ENCODE peak calls at places on chromosomes 16 and 17, in four cellular contexts. One of them, this sample, is unnamed.

GRCh38 chr17:49742256-49742655 is 21.7 kb downstream of the FAM117A start:
- DNase-seq in adipocyte: peak; percentile 14
- DNase-seq in thoracic aorta: no peak
- DNase-seq in psoas muscle: no peak
- DNase-seq in this sample: no peak

GRCh38 chr16:67199011-67199807 is at the start of gene ELMO3:
- DNase-seq in adipocyte: no peak
- DNase-seq in thoracic aorta: no peak
- DNase-seq in psoas muscle: no peak
- DNase-seq in this sample: no peak

GRCh38 chr16:11682655-11683096 is 14.4 kb downstream of the SNN start:
- DNase-seq in adipocyte: peak; percentile 63
- DNase-seq in thoracic aorta: no peak
- DNase-seq in psoas muscle: no peak
- DNase-seq in this sample: no peak

GRCh38 chr17:40025991-40026815 is 11.0 kb downstream of the CSF3 start:
- DNase-seq in adipocyte: no peak
- DNase-seq in thoracic aorta: no peak
- DNase-seq in psoas muscle: no peak
- DNase-seq in this sample: no peak

GRCh38 chr17:36500745-36501225 is 14.3 kb downstream of the ZNHIT3 start:
- DNase-seq in adipocyte: no peak
- DNase-seq in thoracic aorta: no peak
- DNase-seq in psoas muscle: no peak
- DNase-seq in this sample: no peak

GRCh38 chr16:88405325-88406060 is 22.7 kb downstream of the ZNF469 start:
- DNase-seq in adipocyte: no peak
- DNase-seq in thoracic aorta: no peak
- DNase-seq in psoas muscle: peak; percentile 55
- DNase-seq in this sample: peak; percentile 74

GRCh38 chr16:12228607-12229499 is 252.3 kb downstream of the SNX29 start:
- DNase-seq in adipocyte: peak; percentile 82
- DNase-seq in thoracic aorta: no peak
- DNase-seq in psoas muscle: peak; percentile 31
- DNase-seq in this sample: no peak

GRCh38 chr17:80996422-80997305 is 5.0 kb downstream of the CHMP6 start:
- DNase-seq in adipocyte: no peak
- DNase-seq in thoracic aorta: peak; percentile 1
- DNase-seq in psoas muscle: no peak
- DNase-seq in this sample: no peak

DNA sequence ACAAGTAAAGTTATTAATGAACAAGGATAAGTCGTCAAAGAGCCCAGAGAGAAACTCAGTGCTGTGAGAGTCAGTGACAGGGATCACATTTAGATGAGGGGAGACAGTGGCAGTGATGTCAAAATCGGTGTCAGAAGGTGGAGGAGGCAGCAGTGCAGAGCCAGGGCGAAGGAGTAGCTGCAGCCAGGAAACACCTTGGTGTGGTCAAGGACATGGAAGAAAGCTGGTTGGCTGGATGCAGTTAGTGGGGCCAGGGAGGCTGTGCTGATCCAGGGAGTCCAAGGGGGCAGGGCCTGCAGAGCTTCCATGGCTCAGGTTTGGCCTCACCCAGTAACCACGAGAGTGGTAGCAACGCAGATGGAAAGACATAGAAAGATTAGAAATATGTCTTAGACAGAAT is 50.7 kb upstream of the ADORA2B start:
- DNase-seq in adipocyte: no peak
- DNase-seq in thoracic aorta: no peak
- DNase-seq in psoas muscle: no peak
- DNase-seq in this sample: no peak
- H3K4me3 ChIP-seq in adipocyte: no peak overlapping the region
- H3K4me3 ChIP-seq in thoracic aorta: no peak overlapping the region
- H3K4me3 ChIP-seq in psoas muscle: no peak overlapping the region
- H3K4me3 ChIP-seq in this sample: no peak overlapping the region

GRCh38 chr17:82876602-82877391 is 37.0 kb upstream of the ZNF750 start:
- DNase-seq in adipocyte: peak; percentile 65
- DNase-seq in thoracic aorta: no peak
- DNase-seq in psoas muscle: peak; percentile 82
- DNase-seq in this sample: peak; percentile 47

GRCh38 chr17:82878545-82878944 is 38.7 kb upstream of the ZNF750 start:
- DNase-seq in adipocyte: no peak
- DNase-seq in thoracic aorta: no peak
- DNase-seq in psoas muscle: no peak
- DNase-seq in this sample: no peak

GRCh38 chr17:82874011-82874835 is 34.4 kb upstream of the ZNF750 start:
- DNase-seq in adipocyte: no peak
- DNase-seq in thoracic aorta: no peak
- DNase-seq in psoas muscle: no peak
- DNase-seq in this sample: no peak

GRCh38 chr17:82875418-82875856 is 35.6 kb upstream of the ZNF750 start:
- DNase-seq in adipocyte: no peak
- DNase-seq in thoracic aorta: no peak
- DNase-seq in psoas muscle: no peak
- DNase-seq in this sample: no peak

DNA sequence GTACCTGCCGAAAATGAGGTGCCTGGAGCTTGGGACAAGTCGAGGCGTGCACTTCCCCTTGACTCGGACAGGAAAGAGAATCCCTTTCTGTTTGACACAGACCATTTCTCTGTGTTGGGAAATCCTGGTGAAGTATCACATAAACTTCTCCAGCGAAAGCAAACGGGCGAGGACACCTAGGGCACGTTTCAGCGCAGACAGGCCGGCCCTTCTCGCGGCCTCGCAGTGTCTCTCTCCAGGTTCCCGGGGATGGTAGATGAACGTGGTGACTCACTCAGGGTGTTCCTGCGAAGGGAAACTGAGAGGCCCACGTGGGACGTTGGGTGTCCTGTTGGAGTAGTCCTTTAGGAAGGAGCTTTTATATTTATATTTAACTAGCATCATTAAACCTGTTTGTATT is 36.3 kb upstream of the ZNF750 start:
- DNase-seq in adipocyte: no peak
- DNase-seq in thoracic aorta: no peak
- DNase-seq in psoas muscle: peak; percentile 49
- DNase-seq in this sample: no peak
- H3K4me1 ChIP-seq in adipocyte: peaks cover 18% of the 10 kb centered on the region
- H3K4me1 ChIP-seq in thoracic aorta: peaks cover 9% of the 10 kb centered on the region
- H3K4me1 ChIP-seq in psoas muscle: peaks cover 29% of the 10 kb centered on the region
- H3K4me1 ChIP-seq in this sample: peaks cover 10% of the 10 kb centered on the region

DNA sequence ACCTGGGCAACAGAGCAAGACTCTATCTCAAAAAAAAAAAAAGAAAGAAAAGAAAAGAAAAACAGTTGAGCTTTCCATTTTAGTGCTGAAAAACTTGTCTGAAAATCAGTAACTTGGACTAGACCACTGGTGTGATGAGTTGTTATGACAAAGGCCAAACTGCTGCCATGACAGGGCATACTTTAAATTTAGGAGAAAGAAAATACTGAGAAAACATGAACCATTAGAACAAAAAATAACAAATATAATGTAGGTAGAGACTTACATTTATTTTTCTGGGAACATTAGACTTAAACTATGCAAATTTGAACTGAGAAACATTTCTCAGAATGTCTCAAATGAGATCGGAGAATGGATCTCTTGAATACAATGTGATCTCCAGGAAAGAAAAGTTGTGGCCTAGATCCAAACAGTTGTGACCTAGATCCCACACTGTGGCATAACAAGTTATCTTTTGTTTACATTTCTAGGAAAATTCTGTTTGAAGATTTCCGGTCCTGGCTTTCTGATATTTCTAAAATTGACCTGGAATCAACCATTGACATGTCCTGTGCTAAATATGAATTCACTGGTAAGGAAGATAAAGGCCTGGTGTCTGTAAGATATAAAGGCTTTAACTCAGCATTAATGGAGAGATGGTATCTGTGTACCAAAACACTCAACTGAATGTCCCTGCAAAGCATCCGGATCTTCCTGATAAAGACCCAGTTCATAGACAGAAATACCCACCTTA is 10.9 kb downstream of the OGFOD1 start:
- DNase-seq in adipocyte: no peak
- DNase-seq in thoracic aorta: no peak
- DNase-seq in psoas muscle: no peak
- DNase-seq in this sample: no peak
- H3K36me3 ChIP-seq in adipocyte: peaks cover 95% of the 10 kb centered on the region
- H3K36me3 ChIP-seq in thoracic aorta: peaks cover 31% of the 10 kb centered on the region
- H3K36me3 ChIP-seq in psoas muscle: peaks cover 100% of the 10 kb centered on the region
- H3K36me3 ChIP-seq in this sample: peaks cover 66% of the 10 kb centered on the region

GRCh38 chr17:63698381-63698885 is 1.5 kb downstream of the LIMD2 start:
- DNase-seq in adipocyte: no peak
- DNase-seq in thoracic aorta: no peak
- DNase-seq in psoas muscle: no peak
- DNase-seq in this sample: no peak

GRCh38 chr17:63695889-63696288 is 4.0 kb downstream of the LIMD2 start:
- DNase-seq in adipocyte: no peak
- DNase-seq in thoracic aorta: no peak
- DNase-seq in psoas muscle: no peak
- DNase-seq in this sample: no peak

GRCh38 chr17:63694974-63695773 is 4.8 kb downstream of the LIMD2 start:
- DNase-seq in adipocyte: no peak
- DNase-seq in thoracic aorta: no peak
- DNase-seq in psoas muscle: no peak
- DNase-seq in this sample: no peak

GRCh38 chr17:63697341-63698286 is 2.3 kb downstream of the LIMD2 start:
- DNase-seq in adipocyte: peak; percentile 30
- DNase-seq in thoracic aorta: no peak
- DNase-seq in psoas muscle: peak; percentile 57
- DNase-seq in this sample: no peak

GRCh38 chr17:63696381-63696961 is 3.5 kb downstream of the LIMD2 start:
- DNase-seq in adipocyte: peak; percentile 36
- DNase-seq in thoracic aorta: no peak
- DNase-seq in psoas muscle: no peak
- DNase-seq in this sample: no peak
- H3K4me3 ChIP-seq in adipocyte: no peak overlapping the region
- H3K4me3 ChIP-seq in thoracic aorta: no peak overlapping the region
- H3K4me3 ChIP-seq in psoas muscle: no peak overlapping the region
- H3K4me3 ChIP-seq in this sample: no peak overlapping the region

GRCh38 chr16:56608876-56609462 is 585 bp downstream of the MT2A start:
- DNase-seq in adipocyte: peak; percentile 44
- DNase-seq in thoracic aorta: no peak
- DNase-seq in psoas muscle: peak; percentile 34
- DNase-seq in this sample: no peak
- H3K4me1 ChIP-seq in adipocyte: peaks cover 58% of the 10 kb centered on the region
- H3K4me1 ChIP-seq in thoracic aorta: peaks cover 29% of the 10 kb centered on the region
- H3K4me1 ChIP-seq in psoas muscle: peaks cover 62% of the 10 kb centered on the region
- H3K4me1 ChIP-seq in this sample: peaks cover 35% of the 10 kb centered on the region

DNA sequence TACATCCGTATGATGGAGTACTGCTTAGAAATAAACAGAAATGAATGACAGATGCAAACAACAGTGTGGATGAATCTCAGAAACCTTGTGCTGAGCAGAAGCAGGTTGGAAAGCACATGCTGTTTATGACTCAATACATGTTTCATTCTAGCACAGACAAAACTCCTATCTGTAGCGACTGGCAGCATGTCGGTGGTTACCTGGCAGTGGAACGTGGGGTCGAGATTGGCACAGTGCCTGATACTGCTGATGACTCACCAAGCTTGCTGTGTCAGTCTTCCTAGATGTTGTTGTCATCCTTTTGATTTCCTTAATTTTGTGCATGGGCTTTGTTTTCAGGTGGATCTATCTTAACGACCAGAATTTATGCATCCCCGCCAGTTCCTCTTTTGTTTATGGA is 62.1 kb downstream of the GAN start:
- DNase-seq in adipocyte: no peak
- DNase-seq in thoracic aorta: no peak
- DNase-seq in psoas muscle: no peak
- DNase-seq in this sample: no peak
- H3K36me3 ChIP-seq in adipocyte: peaks cover 33% of the 10 kb centered on the region
- H3K36me3 ChIP-seq in thoracic aorta: peaks cover 6% of the 10 kb centered on the region
- H3K36me3 ChIP-seq in psoas muscle: peaks cover 43% of the 10 kb centered on the region
- H3K36me3 ChIP-seq in this sample: peaks cover 10% of the 10 kb centered on the region

DNA sequence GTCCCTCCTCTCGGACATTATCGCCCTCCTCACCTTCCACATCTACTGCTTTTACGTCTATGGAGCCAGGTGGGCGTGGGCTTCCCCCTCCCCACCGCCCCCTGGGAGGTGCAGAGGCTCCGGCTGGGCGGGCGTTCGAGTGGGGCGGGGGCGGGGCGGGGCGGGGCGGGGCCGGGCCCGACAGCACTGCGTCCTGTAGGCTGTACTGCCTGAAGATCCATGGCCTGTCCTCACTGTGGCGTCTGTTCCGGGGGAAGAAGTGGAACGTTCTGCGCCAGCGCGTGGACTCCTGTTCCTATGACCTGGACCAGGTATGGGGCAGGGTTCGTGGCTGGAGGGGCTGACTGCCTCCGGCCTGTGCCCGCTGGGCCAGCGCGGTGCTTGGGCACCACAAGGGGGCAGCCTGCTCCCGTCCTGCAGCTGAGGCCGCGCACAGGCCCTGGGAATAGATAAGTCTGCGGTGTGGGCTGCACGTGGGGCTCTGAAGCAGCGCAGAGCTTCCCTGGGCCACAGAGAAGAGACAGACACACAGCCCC is 9.2 kb downstream of the PIGQ start:
- DNase-seq in adipocyte: peak; percentile 69
- DNase-seq in thoracic aorta: no peak
- DNase-seq in psoas muscle: peak; percentile 74
- DNase-seq in this sample: no peak
- H3K4me3 ChIP-seq in adipocyte: no peak overlapping the region
- H3K4me3 ChIP-seq in thoracic aorta: no peak overlapping the region
- H3K4me3 ChIP-seq in psoas muscle: peak overlapping the region; percentile 42
- H3K4me3 ChIP-seq in this sample: no peak overlapping the region

DNA sequence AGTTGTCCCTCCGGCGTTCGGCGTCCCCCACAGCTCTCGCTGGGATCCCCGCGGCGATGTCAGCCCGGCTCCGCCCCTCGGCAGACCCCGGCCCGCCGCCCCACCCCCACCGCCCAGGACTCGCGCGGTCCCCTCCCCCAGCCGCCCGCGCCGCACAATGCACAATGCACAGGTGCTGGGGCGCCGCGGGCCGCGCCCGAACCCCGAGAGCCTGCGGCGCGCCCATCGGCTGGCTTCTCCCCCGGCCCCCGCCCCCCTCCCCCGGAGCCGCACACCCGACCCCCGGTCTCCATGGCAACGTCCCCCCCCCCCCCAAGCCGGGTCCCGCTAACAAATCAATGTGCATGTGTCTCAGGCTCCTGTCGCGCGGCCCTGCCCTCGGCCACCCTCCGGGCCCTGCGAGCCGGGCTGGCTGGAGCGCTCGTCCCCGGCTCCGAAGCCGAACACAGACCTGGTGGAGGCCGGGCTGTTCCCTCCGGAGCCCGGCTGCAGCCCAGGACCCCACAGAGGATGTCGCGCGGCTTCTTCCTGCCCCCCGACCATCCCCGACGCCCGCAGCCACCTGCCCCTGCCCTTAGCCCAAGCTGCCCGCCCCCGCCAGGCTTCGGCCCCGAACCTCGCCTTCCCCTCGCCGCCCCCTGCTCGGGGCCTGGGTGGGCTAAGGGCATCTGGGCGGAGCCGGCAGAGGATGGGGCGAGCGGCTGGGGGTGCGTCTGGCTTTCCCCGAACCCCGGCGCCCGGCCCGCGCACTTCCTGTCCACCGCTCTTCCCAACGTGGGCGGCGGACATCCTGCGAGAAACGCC is 817 bp upstream of the CBX8 start:
- DNase-seq in adipocyte: peak; percentile 38
- DNase-seq in thoracic aorta: no peak
- DNase-seq in psoas muscle: peak; percentile 40
- DNase-seq in this sample: no peak
- H3K4me1 ChIP-seq in adipocyte: peaks cover 46% of the 10 kb centered on the region
- H3K4me1 ChIP-seq in thoracic aorta: peaks cover 27% of the 10 kb centered on the region
- H3K4me1 ChIP-seq in psoas muscle: peaks cover 32% of the 10 kb centered on the region
- H3K4me1 ChIP-seq in this sample: peaks cover 25% of the 10 kb centered on the region